ENCODE peak calls at places on chromosomes 13 and 19, in seven cellular contexts. F, J, Z, X, Y, K and E are unnamed samples.
A peak's percentile ranks its signal among the peaks of the same experiment; 100 is the strongest.

GRCh38 chr19:16359074-16359473 is 34.4 kb downstream of the KLF2 start:
- DNase-seq in F (no peak), J (no peak), Z (no peak), X (no peak), Y (peak; percentile 78), K (no peak), E (no peak)

GRCh38 chr19:30097746-30098280 is 155.8 kb downstream of the URI1 start:
- DNase-seq in F (no peak), J (no peak), Z (no peak), X (no peak), Y (no peak), K (no peak), E (no peak)

GRCh38 chr19:22257916-22258315 is 28.3 kb upstream of the ZNF729 start:
- DNase-seq in F (peak; percentile 0), J (no peak), Z (no peak), X (no peak), Y (no peak), K (no peak), E (no peak)

GRCh38 chr19:17183858-17184271 is 31.3 kb upstream of the USE1 start:
- DNase-seq in F (no peak), J (no peak), Z (no peak), X (no peak), Y (peak; percentile 46), K (no peak), E (no peak)

GRCh38 chr13:110770678-110771077 is 57.2 kb downstream of the ING1 start:
- DNase-seq in F (no peak), J (no peak), Z (no peak), X (no peak), Y (no peak), K (no peak), E (no peak)

GRCh38 chr13:38674208-38674607 is 12.7 kb upstream of the FREM2 start:
- DNase-seq in F (no peak), J (peak; percentile 35), Z (no peak), X (no peak), Y (no peak), K (peak; percentile 31), E (no peak)

GRCh38 chr13:33876716-33877394 is 58.9 kb downstream of the RFC3 start:
- DNase-seq in F (no peak), J (no peak), Z (no peak), X (no peak), Y (no peak), K (no peak), E (no peak)

GRCh38 chr13:20870829-20871228 is 31.7 kb downstream of the XPO4 start:
- DNase-seq in F (no peak), J (no peak), Z (no peak), X (no peak), Y (no peak), K (no peak), E (no peak)

GRCh38 chr19:45505151-45505995 is 1.9 kb upstream of the VASP start:
- DNase-seq in F (no peak), J (no peak), Z (no peak), X (no peak), Y (no peak), K (no peak), E (no peak)

GRCh38 chr19:5927439-5927821 is 13.4 kb downstream of the CAPS start:
- DNase-seq in F (no peak), J (no peak), Z (no peak), X (no peak), Y (peak; percentile 19), K (no peak), E (no peak)

GRCh38 chr13:41344358-41344757 is 33.3 kb downstream of the NAA16 start:
- DNase-seq in F (no peak), J (no peak), Z (no peak), X (no peak), Y (no peak), K (peak; percentile 11), E (no peak)

GRCh38 chr13:106468207-106468606 is 67.3 kb downstream of the EFNB2 start:
- DNase-seq in F (no peak), J (no peak), Z (no peak), X (no peak), Y (no peak), K (no peak), E (no peak)

GRCh38 chr13:76903544-76904162 is 17.4 kb upstream of the KCTD12 start:
- DNase-seq in F (no peak), J (peak; percentile 64), Z (no peak), X (peak; percentile 67), Y (no peak), K (peak; percentile 86), E (no peak)

DNA sequence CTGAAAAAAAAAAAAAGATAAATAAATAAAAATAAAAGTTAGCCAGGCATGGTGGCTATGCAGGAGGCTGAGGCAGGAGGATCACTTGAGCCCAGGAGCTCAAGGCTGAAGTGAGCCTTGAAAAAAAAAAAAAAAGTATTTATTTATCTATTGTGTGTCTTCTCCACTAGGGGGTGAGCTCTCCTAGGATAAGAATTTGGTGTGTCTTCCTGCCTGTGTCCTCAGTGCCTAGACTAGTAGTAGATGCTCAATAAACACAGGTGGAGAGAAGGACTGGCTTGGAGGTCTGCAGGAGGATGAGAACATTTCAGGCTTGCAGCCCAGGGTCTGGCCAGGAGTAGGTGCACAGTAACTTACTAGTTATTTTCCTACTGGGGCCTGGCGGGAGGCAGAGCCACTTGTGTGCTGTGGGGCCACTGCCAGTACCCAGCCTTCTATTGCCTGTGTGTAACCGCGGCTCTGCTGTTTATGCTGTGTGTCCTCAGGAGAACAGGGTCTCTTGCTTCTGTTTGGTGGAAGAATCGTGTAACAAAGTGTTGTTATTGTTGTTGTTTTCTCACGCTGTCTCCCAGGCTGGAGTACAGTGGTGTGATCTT is 5.4 kb downstream of the LMTK3 start:
- DNase-seq in F (no peak), J (peak; percentile 46), Z (no peak), X (no peak), Y (peak; percentile 92), K (peak; percentile 85), E (peak; percentile 10)
- TF ChIP-seq CTCF in F (peak; percentile 72), J (peak; percentile 60), Z (peak; percentile 37), X (peak; percentile 38), Y (peak; percentile 57), K (peak; percentile 79), E (peak; percentile 42)

GRCh38 chr13:32535748-32536147 is 2.8 kb downstream of the N4BP2L2 start:
- DNase-seq in F (no peak), J (no peak), Z (no peak), X (no peak), Y (no peak), K (no peak), E (no peak)

GRCh38 chr13:32535140-32535539 is 3.5 kb downstream of the N4BP2L2 start:
- DNase-seq in F (no peak), J (no peak), Z (no peak), X (no peak), Y (no peak), K (no peak), E (no peak)

GRCh38 chr13:32538234-32538620 is 368 bp downstream of the N4BP2L2 start:
- DNase-seq in F (no peak), J (peak; percentile 66), Z (no peak), X (peak; percentile 33), Y (no peak), K (no peak), E (peak; percentile 3)

GRCh38 chr13:32537580-32538233 is 888 bp downstream of the N4BP2L2 start:
- DNase-seq in F (no peak), J (peak; percentile 3), Z (no peak), X (peak; percentile 37), Y (peak; percentile 84), K (peak; percentile 19), E (no peak)

DNA sequence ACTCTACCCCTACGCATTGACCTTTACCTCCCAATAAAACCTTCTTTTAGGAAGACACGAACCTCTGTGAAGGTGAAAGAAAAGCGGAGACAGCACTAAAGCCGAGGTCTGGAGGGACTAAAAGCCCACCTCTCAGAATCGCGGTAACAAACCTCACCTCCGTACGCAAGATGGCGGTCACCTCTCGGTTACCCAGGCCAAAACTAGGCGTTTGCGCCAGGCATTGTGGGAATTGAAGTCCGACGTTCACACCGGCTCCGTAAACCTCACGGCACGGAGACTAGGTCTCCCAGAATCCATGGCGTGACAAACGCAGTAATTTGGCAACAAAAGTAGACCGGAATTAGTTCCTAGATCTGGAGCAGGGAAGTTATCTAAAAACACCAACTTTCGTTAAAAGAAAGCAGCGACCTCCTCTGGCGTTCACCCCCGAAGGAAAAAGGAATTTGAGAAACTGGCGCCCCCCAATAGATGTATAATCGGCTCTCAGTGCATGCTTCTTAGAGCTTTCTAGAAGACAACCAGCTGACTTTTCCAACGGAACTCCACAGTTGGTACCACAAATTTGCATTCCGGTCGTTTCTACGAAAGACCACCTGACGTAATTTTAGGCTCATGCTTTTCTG is at the start of gene N4BP2L2:
- DNase-seq in F (peak; percentile 91), J (peak; percentile 95), Z (peak; percentile 84), X (peak; percentile 83), Y (peak; percentile 85), K (peak; percentile 98), E (peak; percentile 96)
- TF ChIP-seq CTCF in F (peak; percentile 50), J (peak; percentile 8), Z (peak; percentile 37), X (no peak), Y (peak; percentile 51), K (peak; percentile 62), E (peak; percentile 52)

GRCh38 chr19:40220674-40221073 is 2.5 kb upstream of the TTC9B start:
- DNase-seq in F (no peak), J (no peak), Z (no peak), X (no peak), Y (no peak), K (no peak), E (no peak)

GRCh38 chr19:40221858-40222619 is 3.9 kb upstream of the TTC9B start:
- DNase-seq in F (peak; percentile 71), J (peak; percentile 78), Z (peak; percentile 55), X (peak; percentile 82), Y (peak; percentile 100), K (peak; percentile 95), E (peak; percentile 73)

GRCh38 chr19:40224342-40225148 is 1.9 kb downstream of the CCNP start:
- DNase-seq in F (peak; percentile 66), J (peak; percentile 73), Z (no peak), X (no peak), Y (no peak), K (no peak), E (no peak)

GRCh38 chr19:40225440-40226305 is 816 bp downstream of the CCNP start:
- DNase-seq in F (no peak), J (no peak), Z (no peak), X (no peak), Y (peak; percentile 95), K (peak; percentile 54), E (no peak)

GRCh38 chr19:40223135-40223822 is 3.2 kb downstream of the CCNP start:
- DNase-seq in F (peak; percentile 72), J (no peak), Z (no peak), X (no peak), Y (peak; percentile 42), K (peak; percentile 87), E (no peak)
- TF ChIP-seq CTCF in F (no peak), J (no peak), Z (no peak), X (no peak), Y (no peak), K (no peak), E (no peak)

DNA sequence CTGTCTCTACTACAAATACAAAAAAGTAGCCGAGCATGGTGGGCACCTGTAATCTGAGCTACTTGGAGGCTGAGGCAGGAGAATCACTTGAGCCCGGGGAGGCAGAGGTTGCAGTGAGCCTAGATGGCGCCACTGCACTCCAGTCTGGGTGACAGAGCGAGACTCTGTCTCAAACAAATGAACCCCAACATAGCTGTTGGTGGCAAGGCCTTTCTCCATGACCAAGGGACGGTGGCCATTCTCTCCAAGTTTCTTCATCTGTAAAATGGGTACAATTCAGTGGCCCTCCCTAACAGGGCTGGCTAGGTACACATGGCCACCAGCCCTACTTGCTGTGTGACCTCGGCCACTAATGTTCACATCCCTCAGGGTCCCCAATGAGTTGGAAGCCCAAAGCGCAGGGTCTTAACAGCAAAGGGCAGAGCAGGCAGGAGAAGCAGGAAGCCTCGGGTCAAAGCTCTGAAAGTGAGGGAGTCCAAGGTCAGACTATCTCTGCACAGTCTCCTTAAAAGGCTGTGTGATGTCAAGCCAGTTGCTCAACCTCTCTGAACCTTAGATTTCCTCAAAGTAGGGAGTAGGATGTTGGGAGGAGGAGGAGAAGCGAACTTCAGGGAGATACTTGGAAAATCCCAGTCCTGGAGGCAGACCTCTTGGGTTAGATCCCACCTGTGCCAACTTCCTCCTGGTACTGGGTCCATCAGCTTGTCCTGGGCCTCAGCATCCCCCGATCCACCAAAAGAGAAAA is 2.7 kb downstream of the JUND start:
- DNase-seq in F (no peak), J (no peak), Z (no peak), X (peak; percentile 18), Y (peak; percentile 58), K (peak; percentile 43), E (no peak)
- TF ChIP-seq CTCF in F (no peak), J (peak; percentile 29), Z (peak; percentile 33), X (no peak), Y (peak; percentile 41), K (peak; percentile 72), E (peak; percentile 25)